ENCODE peak calls at places on chromosomes 3 and 15, in ten cellular contexts. A is aorta; E is upper lobe of right lung; M is stimulated activated CD4-positive, alpha-beta T cell treated with anti-CD3 and anti-CD28 coated beads, Interleukin-12 subunit alpha, Interleukin-12 subunit beta, amount 100 ng/mL, for 4 hours; J is GM13976; X is progenitor cell of endocrine pancreas; U is Ammon's horn; P is NCI-H146; T is activated T-cell treated with anti-CD3 and anti-CD28 coated beads, Interleukin-2, amount 50 U/mL, for 4 hours; C is anterior cingulate cortex. L is an unnamed sample.

GRCh38 chr3:28077566-28077965 is 163.9 kb upstream of the CMC1 start:
- DNase-seq in A (no peak), E (peak; percentile 42), M (no peak), J (no peak), X (no peak), U (peak; percentile 35), P (peak; percentile 12), T (no peak), C (peak; percentile 18), L (no peak)

GRCh38 chr3:24678441-24678865 is 183.8 kb upstream of the THRB start:
- DNase-seq in A (no peak), E (no peak), M (no peak), J (no peak), X (no peak), U (no peak), P (no peak), T (no peak), C (no peak), L (no peak)

GRCh38 chr15:69780981-69781380 is 316.7 kb downstream of the TLE3 start:
- DNase-seq in A (no peak), E (no peak), M (no peak), J (no peak), X (no peak), U (no peak), P (no peak), T (no peak), C (no peak), L (no peak)

GRCh38 chr3:146065573-146066006 is 95.4 kb downstream of the PLOD2 start:
- DNase-seq in A (no peak), E (no peak), M (no peak), J (no peak), X (no peak), U (peak; percentile 72), P (peak; percentile 76), T (no peak), C (no peak), L (no peak)

GRCh38 chr15:43529141-43529540 is 11.7 kb downstream of the MAP1A start:
- DNase-seq in A (no peak), E (no peak), M (no peak), J (no peak), X (no peak), U (no peak), P (no peak), T (no peak), C (no peak), L (no peak)

GRCh38 chr3:128399221-128399915 is 67.3 kb downstream of the DNAJB8 start:
- DNase-seq in A (no peak), E (no peak), M (no peak), J (no peak), X (no peak), U (no peak), P (no peak), T (no peak), C (no peak), L (no peak)

GRCh38 chr3:16399473-16399872 is 114.0 kb downstream of the RFTN1 start:
- DNase-seq in A (no peak), E (no peak), M (no peak), J (no peak), X (no peak), U (no peak), P (peak; percentile 52), T (no peak), C (no peak), L (no peak)

GRCh38 chr3:23752126-23752525 is 53.6 kb upstream of the UBE2E1 start:
- DNase-seq in A (no peak), E (no peak), M (no peak), J (no peak), X (no peak), U (no peak), P (no peak), T (no peak), C (no peak), L (no peak)

GRCh38 chr15:85388506-85388905 is 8.1 kb downstream of the AKAP13 start:
- DNase-seq in A (no peak), E (no peak), M (no peak), J (no peak), X (no peak), U (no peak), P (no peak), T (no peak), C (no peak), L (no peak)

GRCh38 chr3:196398782-196399181 is 33.4 kb downstream of the UBXN7 start:
- DNase-seq in A (no peak), E (no peak), M (no peak), J (no peak), X (no peak), U (no peak), P (no peak), T (no peak), C (no peak), L (no peak)

GRCh38 chr3:111152506-111152905 is 80.9 kb downstream of the NECTIN3 start:
- DNase-seq in A (no peak), E (no peak), M (no peak), J (no peak), X (no peak), U (no peak), P (no peak), T (no peak), C (no peak), L (no peak)

GRCh38 chr3:94066829-94067470 is 4.1 kb downstream of the NSUN3 start:
- DNase-seq in A (no peak), E (no peak), M (no peak), J (no peak), X (no peak), U (no peak), P (no peak), T (no peak), C (no peak), L (no peak)

GRCh38 chr3:184601576-184602405 is 40.2 kb downstream of the EPHB3 start:
- DNase-seq in A (no peak), E (no peak), M (no peak), J (peak; percentile 40), X (no peak), U (no peak), P (peak; percentile 39), T (no peak), C (no peak), L (no peak)

GRCh38 chr3:40120816-40121215 is 188.7 kb upstream of the EIF1B start:
- DNase-seq in A (no peak), E (no peak), M (no peak), J (no peak), X (no peak), U (peak; percentile 31), P (no peak), T (no peak), C (no peak), L (no peak)

GRCh38 chr3:99128740-99129505 is 227.4 kb upstream of the DCBLD2 start:
- DNase-seq in A (no peak), E (no peak), M (no peak), J (no peak), X (no peak), U (peak; percentile 13), P (no peak), T (no peak), C (no peak), L (no peak)

GRCh38 chr3:143643905-143644304 is 204.4 kb downstream of the SLC9A9 start:
- DNase-seq in A (no peak), E (no peak), M (no peak), J (no peak), X (no peak), U (no peak), P (no peak), T (no peak), C (no peak), L (no peak)

GRCh38 chr3:14152233-14152962 is 26.0 kb downstream of the XPC start:
- DNase-seq in A (no peak), E (no peak), M (no peak), J (no peak), X (no peak), U (no peak), P (peak; percentile 2), T (no peak), C (no peak), L (no peak)

GRCh38 chr15:91970142-91970541 is 116.6 kb downstream of the SLCO3A1 start:
- DNase-seq in A (peak; percentile 89), E (no peak), M (no peak), J (no peak), X (no peak), U (peak; percentile 77), P (no peak), T (no peak), C (peak; percentile 39), L (no peak)

GRCh38 chr3:98343647-98344507 is 9.8 kb upstream of the OR5K4 start:
- DNase-seq in A (no peak), E (no peak), M (no peak), J (peak; percentile 26), X (no peak), U (peak; percentile 11), P (peak; percentile 42), T (no peak), C (no peak), L (no peak)

GRCh38 chr3:190492966-190493365 is 20.9 kb upstream of the IL1RAP start:
- DNase-seq in A (no peak), E (no peak), M (no peak), J (no peak), X (no peak), U (no peak), P (no peak), T (no peak), C (no peak), L (no peak)

GRCh38 chr3:174958671-174959328 is 99.7 kb downstream of the NAALADL2 start:
- DNase-seq in A (no peak), E (no peak), M (no peak), J (no peak), X (no peak), U (peak; percentile 2), P (no peak), T (no peak), C (no peak), L (no peak)

GRCh38 chr15:101522621-101523559 is 33.4 kb upstream of the PCSK6 start:
- DNase-seq in A (no peak), E (no peak), M (no peak), J (peak; percentile 13), X (no peak), U (no peak), P (no peak), T (no peak), C (no peak), L (no peak)

GRCh38 chr3:184236636-184237035 is 7.3 kb downstream of the VWA5B2 start:
- DNase-seq in A (no peak), E (no peak), M (no peak), J (no peak), X (no peak), U (no peak), P (no peak), T (no peak), C (no peak), L (no peak)

GRCh38 chr15:27714675-27715074 is 384.4 kb downstream of the OCA2 start:
- DNase-seq in A (no peak), E (no peak), M (no peak), J (no peak), X (no peak), U (no peak), P (no peak), T (no peak), C (no peak), L (no peak)

GRCh38 chr3:14537590-14538450 is 2.3 kb downstream of the GRIP2 start:
- DNase-seq in A (peak; percentile 68), E (no peak), M (no peak), J (no peak), X (no peak), U (no peak), P (no peak), T (no peak), C (no peak), L (no peak)

GRCh38 chr15:34588046-34588674 is 4.7 kb upstream of the GOLGA8B start:
- DNase-seq in A (no peak), E (no peak), M (peak; percentile 42), J (peak; percentile 66), X (no peak), U (peak; percentile 87), P (peak; percentile 70), T (peak; percentile 46), C (no peak), L (peak; percentile 47)

GRCh38 chr15:42373274-42373673 is 14.0 kb downstream of the CAPN3 start:
- DNase-seq in A (no peak), E (no peak), M (no peak), J (no peak), X (no peak), U (no peak), P (no peak), T (no peak), C (no peak), L (no peak)

GRCh38 chr15:36924076-36924475 is 176.3 kb downstream of the MEIS2 start:
- DNase-seq in A (no peak), E (no peak), M (no peak), J (no peak), X (no peak), U (no peak), P (no peak), T (no peak), C (no peak), L (no peak)